ENCODE peak calls at places on chromosome 13, in seven cellular contexts. One of them, this sample, is unnamed.

GRCh38 chr13:75760182-75760981 is 124.3 kb downstream of the LMO7 start:
- DNase-seq in activated CD4-positive, alpha-beta T cell treated with anti-CD3 and anti-CD28 coated beads for 1 hour: no peak
- DNase-seq in stimulated activated CD4-positive, alpha-beta T cell treated with anti-CD3 and anti-CD28 coated beads, TNF-alpha, amount 100 ng/mL, for 1 hour: no peak
- DNase-seq in iris pigment epithelial cell: peak; percentile 42
- DNase-seq in heart right ventricle: no peak
- DNase-seq in sciatic nerve: no peak
- DNase-seq in tibial artery: no peak
- DNase-seq in this sample: peak; percentile 11

GRCh38 chr13:97257800-97258799 is 36.0 kb downstream of the MBNL2 start:
- DNase-seq in activated CD4-positive, alpha-beta T cell treated with anti-CD3 and anti-CD28 coated beads for 1 hour: no peak
- DNase-seq in stimulated activated CD4-positive, alpha-beta T cell treated with anti-CD3 and anti-CD28 coated beads, TNF-alpha, amount 100 ng/mL, for 1 hour: no peak
- DNase-seq in iris pigment epithelial cell: peak; percentile 95
- DNase-seq in heart right ventricle: peak; percentile 47
- DNase-seq in sciatic nerve: no peak
- DNase-seq in tibial artery: peak; percentile 69
- DNase-seq in this sample: no peak

GRCh38 chr13:29959086-29959485 is 108.7 kb upstream of the UBL3 start:
- DNase-seq in activated CD4-positive, alpha-beta T cell treated with anti-CD3 and anti-CD28 coated beads for 1 hour: no peak
- DNase-seq in stimulated activated CD4-positive, alpha-beta T cell treated with anti-CD3 and anti-CD28 coated beads, TNF-alpha, amount 100 ng/mL, for 1 hour: no peak
- DNase-seq in iris pigment epithelial cell: no peak
- DNase-seq in heart right ventricle: no peak
- DNase-seq in sciatic nerve: no peak
- DNase-seq in tibial artery: no peak
- DNase-seq in this sample: no peak

GRCh38 chr13:54949735-54950134 is 1921.1 kb downstream of the OLFM4 start:
- DNase-seq in activated CD4-positive, alpha-beta T cell treated with anti-CD3 and anti-CD28 coated beads for 1 hour: no peak
- DNase-seq in stimulated activated CD4-positive, alpha-beta T cell treated with anti-CD3 and anti-CD28 coated beads, TNF-alpha, amount 100 ng/mL, for 1 hour: no peak
- DNase-seq in iris pigment epithelial cell: no peak
- DNase-seq in heart right ventricle: no peak
- DNase-seq in sciatic nerve: no peak
- DNase-seq in tibial artery: no peak
- DNase-seq in this sample: no peak

GRCh38 chr13:68927387-68928026 is 1180.1 kb upstream of the ATXN8OS start:
- DNase-seq in activated CD4-positive, alpha-beta T cell treated with anti-CD3 and anti-CD28 coated beads for 1 hour: no peak
- DNase-seq in stimulated activated CD4-positive, alpha-beta T cell treated with anti-CD3 and anti-CD28 coated beads, TNF-alpha, amount 100 ng/mL, for 1 hour: no peak
- DNase-seq in iris pigment epithelial cell: peak; percentile 4
- DNase-seq in heart right ventricle: no peak
- DNase-seq in sciatic nerve: no peak
- DNase-seq in tibial artery: no peak
- DNase-seq in this sample: peak; percentile 51

GRCh38 chr13:114129649-114130062 is 2.8 kb downstream of the RASA3 start:
- DNase-seq in activated CD4-positive, alpha-beta T cell treated with anti-CD3 and anti-CD28 coated beads for 1 hour: no peak
- DNase-seq in stimulated activated CD4-positive, alpha-beta T cell treated with anti-CD3 and anti-CD28 coated beads, TNF-alpha, amount 100 ng/mL, for 1 hour: no peak
- DNase-seq in iris pigment epithelial cell: no peak
- DNase-seq in heart right ventricle: no peak
- DNase-seq in sciatic nerve: no peak
- DNase-seq in tibial artery: no peak
- DNase-seq in this sample: no peak

GRCh38 chr13:39952244-39953233 is 297.1 kb downstream of the COG6 start:
- DNase-seq in activated CD4-positive, alpha-beta T cell treated with anti-CD3 and anti-CD28 coated beads for 1 hour: no peak
- DNase-seq in stimulated activated CD4-positive, alpha-beta T cell treated with anti-CD3 and anti-CD28 coated beads, TNF-alpha, amount 100 ng/mL, for 1 hour: no peak
- DNase-seq in iris pigment epithelial cell: peak; percentile 89
- DNase-seq in heart right ventricle: no peak
- DNase-seq in sciatic nerve: no peak
- DNase-seq in tibial artery: no peak
- DNase-seq in this sample: no peak

GRCh38 chr13:112768795-112769411 is 79.1 kb downstream of the ATP11A start:
- DNase-seq in activated CD4-positive, alpha-beta T cell treated with anti-CD3 and anti-CD28 coated beads for 1 hour: no peak
- DNase-seq in stimulated activated CD4-positive, alpha-beta T cell treated with anti-CD3 and anti-CD28 coated beads, TNF-alpha, amount 100 ng/mL, for 1 hour: no peak
- DNase-seq in iris pigment epithelial cell: no peak
- DNase-seq in heart right ventricle: peak; percentile 68
- DNase-seq in sciatic nerve: no peak
- DNase-seq in tibial artery: no peak
- DNase-seq in this sample: no peak

GRCh38 chr13:79359064-79359463 is 47.0 kb downstream of the RBM26 start:
- DNase-seq in activated CD4-positive, alpha-beta T cell treated with anti-CD3 and anti-CD28 coated beads for 1 hour: no peak
- DNase-seq in stimulated activated CD4-positive, alpha-beta T cell treated with anti-CD3 and anti-CD28 coated beads, TNF-alpha, amount 100 ng/mL, for 1 hour: no peak
- DNase-seq in iris pigment epithelial cell: no peak
- DNase-seq in heart right ventricle: no peak
- DNase-seq in sciatic nerve: no peak
- DNase-seq in tibial artery: no peak
- DNase-seq in this sample: no peak

GRCh38 chr13:59877933-59878332 is 285.8 kb downstream of the DIAPH3 start:
- DNase-seq in activated CD4-positive, alpha-beta T cell treated with anti-CD3 and anti-CD28 coated beads for 1 hour: no peak
- DNase-seq in stimulated activated CD4-positive, alpha-beta T cell treated with anti-CD3 and anti-CD28 coated beads, TNF-alpha, amount 100 ng/mL, for 1 hour: no peak
- DNase-seq in iris pigment epithelial cell: no peak
- DNase-seq in heart right ventricle: no peak
- DNase-seq in sciatic nerve: no peak
- DNase-seq in tibial artery: no peak
- DNase-seq in this sample: no peak

GRCh38 chr13:46051958-46052313 is 610 bp downstream of the ZC3H13 start:
- DNase-seq in activated CD4-positive, alpha-beta T cell treated with anti-CD3 and anti-CD28 coated beads for 1 hour: no peak
- DNase-seq in stimulated activated CD4-positive, alpha-beta T cell treated with anti-CD3 and anti-CD28 coated beads, TNF-alpha, amount 100 ng/mL, for 1 hour: no peak
- DNase-seq in iris pigment epithelial cell: no peak
- DNase-seq in heart right ventricle: no peak
- DNase-seq in sciatic nerve: no peak
- DNase-seq in tibial artery: no peak
- DNase-seq in this sample: no peak

GRCh38 chr13:62096652-62097051 is 681.0 kb upstream of the PCDH20 start:
- DNase-seq in activated CD4-positive, alpha-beta T cell treated with anti-CD3 and anti-CD28 coated beads for 1 hour: no peak
- DNase-seq in stimulated activated CD4-positive, alpha-beta T cell treated with anti-CD3 and anti-CD28 coated beads, TNF-alpha, amount 100 ng/mL, for 1 hour: no peak
- DNase-seq in iris pigment epithelial cell: no peak
- DNase-seq in heart right ventricle: no peak
- DNase-seq in sciatic nerve: no peak
- DNase-seq in tibial artery: no peak
- DNase-seq in this sample: no peak

GRCh38 chr13:29494520-29494919 is 101.0 kb downstream of the SLC7A1 start:
- DNase-seq in activated CD4-positive, alpha-beta T cell treated with anti-CD3 and anti-CD28 coated beads for 1 hour: no peak
- DNase-seq in stimulated activated CD4-positive, alpha-beta T cell treated with anti-CD3 and anti-CD28 coated beads, TNF-alpha, amount 100 ng/mL, for 1 hour: no peak
- DNase-seq in iris pigment epithelial cell: no peak
- DNase-seq in heart right ventricle: no peak
- DNase-seq in sciatic nerve: no peak
- DNase-seq in tibial artery: no peak
- DNase-seq in this sample: no peak

This sample was measured in pons.